ENCODE peak calls at places on chromosomes 16 and 17, in nine cellular contexts. W is CD8-positive, alpha-beta memory T cell; G is cardiac muscle cell; X is left ventricle myocardium inferior; O is Karpas-422; R is CD4-positive, CD25-positive, alpha-beta regulatory T cell; B is heart right ventricle; Y is uterus; A is psoas muscle. I is an unnamed sample.
A peak's percentile ranks its signal among the peaks of the same experiment; 100 is the strongest.

GRCh38 chr16:28917095-28917494 is 7.9 kb downstream of the RABEP2 start:
- DNase-seq in B (no peak), Y (no peak), X (no peak), A (no peak), G (no peak), R (no peak), O (no peak), W (no peak), I (no peak)

GRCh38 chr17:60229189-60229802 is 79.5 kb downstream of the CA4 start:
- DNase-seq in O (peak; percentile 61), Y (no peak), X (no peak), A (no peak), G (peak; percentile 13), R (peak; percentile 41), B (no peak), W (no peak), I (no peak)

GRCh38 chr17:78678711-78679110 is 101.5 kb upstream of the DNAH17 start:
- DNase-seq in R (no peak), Y (no peak), G (no peak), A (no peak), X (no peak), O (no peak), W (no peak), B (no peak), I (no peak)

GRCh38 chr16:19757762-19758595 is 39.9 kb downstream of the IQCK start:
- DNase-seq in X (no peak), O (no peak), Y (no peak), R (no peak), G (peak; percentile 60), B (no peak), A (no peak), W (no peak), I (no peak)

GRCh38 chr17:51435171-51435552 is 174.8 kb downstream of the UTP18 start:
- DNase-seq in Y (no peak), O (no peak), R (peak; percentile 71), X (no peak), B (no peak), A (no peak), G (no peak), W (no peak), I (no peak)

GRCh38 chr17:59505610-59506276 is 59.7 kb upstream of the DHX40 start:
- DNase-seq in G (no peak), Y (no peak), A (no peak), R (no peak), O (no peak), B (no peak), W (no peak), X (no peak), I (no peak)

GRCh38 chr17:35460354-35460851 is 11.8 kb upstream of the SLFN13 start:
- DNase-seq in R (peak; percentile 78), W (peak; percentile 52), X (peak; percentile 25), G (no peak), A (peak; percentile 55), O (peak; percentile 71), B (peak; percentile 23), Y (peak; percentile 17), I (no peak)

GRCh38 chr16:72066747-72067146 is 3.7 kb downstream of the HPR start:
- DNase-seq in R (peak; percentile 46), X (no peak), W (no peak), A (no peak), O (peak; percentile 68), Y (no peak), B (no peak), G (peak; percentile 64), I (no peak)

GRCh38 chr17:62631086-62631935 is 3.8 kb downstream of the MRC2 start:
- DNase-seq in R (no peak), Y (no peak), G (no peak), A (no peak), O (peak; percentile 36), X (no peak), W (no peak), B (no peak), I (peak; percentile 58)

GRCh38 chr17:60442271-60443201 is 20.2 kb downstream of the CHCT1 start:
- DNase-seq in Y (no peak), G (peak; percentile 42), O (no peak), R (no peak), B (no peak), A (no peak), W (no peak), X (no peak), I (no peak)

GRCh38 chr17:65438708-65439294 is 122.6 kb downstream of the AXIN2 start:
- DNase-seq in R (no peak), W (no peak), B (no peak), X (no peak), A (no peak), Y (no peak), G (no peak), O (no peak), I (no peak)

GRCh38 chr17:73553311-73553710 is 90.9 kb downstream of the SDK2 start:
- DNase-seq in W (no peak), O (no peak), B (no peak), A (no peak), X (no peak), R (no peak), Y (no peak), G (no peak), I (no peak)

GRCh38 chr17:15649861-15650391 is 30.4 kb upstream of the FBXW10B start:
- DNase-seq in R (no peak), X (no peak), O (peak; percentile 32), Y (peak; percentile 61), W (no peak), B (no peak), A (no peak), G (peak; percentile 43), I (peak; percentile 80)

GRCh38 chr17:75124041-75124818 is 7.3 kb downstream of the NT5C start:
- DNase-seq in A (peak; percentile 63), X (peak; percentile 52), B (peak; percentile 50), O (no peak), R (peak; percentile 90), W (no peak), Y (peak; percentile 57), G (peak; percentile 78), I (no peak)

GRCh38 chr17:6066183-6066948 is 3.8 kb upstream of the WSCD1 start:
- DNase-seq in X (no peak), R (no peak), A (peak; percentile 11), Y (no peak), W (no peak), O (no peak), G (no peak), B (no peak), I (no peak)

GRCh38 chr16:17101646-17102045 is 369.1 kb downstream of the XYLT1 start:
- DNase-seq in W (no peak), O (peak; percentile 71), G (no peak), B (no peak), A (no peak), Y (no peak), R (peak; percentile 25), X (no peak), I (no peak)

GRCh38 chr16:84045001-84045817 is 2.6 kb upstream of the SLC38A8 start:
- DNase-seq in B (no peak), G (no peak), O (no peak), Y (no peak), X (no peak), R (no peak), A (peak; percentile 44), W (no peak), I (no peak)

GRCh38 chr17:82819015-82819414 is 20.8 kb downstream of the ZNF750 start:
- DNase-seq in A (no peak), Y (no peak), G (no peak), X (no peak), W (no peak), O (no peak), R (no peak), B (no peak), I (no peak)

GRCh38 chr16:29756654-29757053 is 10.9 kb upstream of the C16orf54 start:
- DNase-seq in W (no peak), R (no peak), G (peak; percentile 36), B (no peak), Y (no peak), X (no peak), A (no peak), O (no peak), I (no peak)

GRCh38 chr17:49071106-49071505 is 61.5 kb upstream of the B4GALNT2 start:
- DNase-seq in Y (no peak), A (no peak), X (no peak), R (no peak), B (no peak), W (no peak), G (peak; percentile 36), O (no peak), I (no peak)

GRCh38 chr16:87203060-87203656 is 114.0 kb downstream of the C16orf95 start:
- DNase-seq in W (peak; percentile 7), B (peak; percentile 67), G (peak; percentile 86), Y (no peak), A (peak; percentile 60), X (peak; percentile 51), O (peak; percentile 85), R (peak; percentile 58), I (no peak)

GRCh38 chr17:41167561-41167960 is 460 bp downstream of the KRTAP4-3 start:
- DNase-seq in B (no peak), Y (no peak), W (no peak), A (no peak), R (no peak), X (no peak), O (no peak), G (no peak), I (no peak)

GRCh38 chr16:69402448-69402847 is 16.6 kb upstream of the TERF2 start:
- DNase-seq in W (no peak), O (peak; percentile 58), A (no peak), X (no peak), B (no peak), Y (no peak), R (no peak), G (no peak), I (no peak)
- H3K4me1 ChIP-seq in W (no peaks in the 10 kb centered on the region), O (peaks cover 13% of the 10 kb centered on the region), A (peaks cover 15% of the 10 kb centered on the region), X (peaks cover 44% of the 10 kb centered on the region), B (peaks cover 6% of the 10 kb centered on the region), Y (peaks cover 9% of the 10 kb centered on the region), R (no peaks in the 10 kb centered on the region), G (peaks cover 16% of the 10 kb centered on the region), I (peaks cover 15% of the 10 kb centered on the region)

GRCh38 chr17:3888343-3889171 is 4.3 kb downstream of the CAMKK1 start:
- DNase-seq in Y (peak; percentile 96), W (no peak), B (peak; percentile 72), O (no peak), R (no peak), G (peak; percentile 94), A (peak; percentile 90), X (peak; percentile 78), I (peak; percentile 97)
- H3K4me1 ChIP-seq in Y (peaks cover 41% of the 10 kb centered on the region), W (peaks cover 35% of the 10 kb centered on the region), B (peaks cover 21% of the 10 kb centered on the region), O (peaks cover 34% of the 10 kb centered on the region), R (peaks cover 39% of the 10 kb centered on the region), G (peaks cover 9% of the 10 kb centered on the region), A (peaks cover 15% of the 10 kb centered on the region), X (peaks cover 82% of the 10 kb centered on the region), I (peaks cover 64% of the 10 kb centered on the region)

GRCh38 chr17:81494984-81495383 is 17.6 kb downstream of the ACTG1 start:
- DNase-seq in X (no peak), O (peak; percentile 73), G (no peak), R (peak; percentile 43), W (no peak), Y (no peak), A (no peak), B (peak; percentile 1), I (no peak)
- H3K4me1 ChIP-seq in X (peaks cover 9% of the 10 kb centered on the region), O (peaks cover 5% of the 10 kb centered on the region), G (no peaks in the 10 kb centered on the region), R (no peaks in the 10 kb centered on the region), W (no peaks in the 10 kb centered on the region), Y (no peaks in the 10 kb centered on the region), A (no peaks in the 10 kb centered on the region), B (no peaks in the 10 kb centered on the region), I (no peaks in the 10 kb centered on the region)

DNA sequence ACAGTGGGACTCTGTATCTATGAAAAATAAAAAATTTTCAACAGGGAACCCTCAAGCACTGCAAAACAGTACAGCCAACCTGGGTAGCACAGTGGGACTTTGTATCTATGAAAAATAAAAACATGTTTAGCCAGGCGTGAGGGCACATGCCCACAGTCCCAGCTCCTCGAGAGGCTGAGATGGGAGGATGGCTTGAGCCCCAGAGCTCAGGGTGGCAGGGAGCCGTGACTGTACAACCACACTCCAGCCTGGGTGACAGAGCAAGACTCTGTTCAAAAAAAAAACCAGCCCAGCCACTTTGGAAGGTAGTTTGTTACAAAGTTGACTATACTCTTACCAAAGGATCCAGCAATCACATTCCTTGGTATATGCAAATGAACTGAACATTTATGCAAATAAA is 5.3 kb downstream of the RPH3AL start:
- DNase-seq in R (no peak), A (no peak), O (no peak), Y (no peak), G (no peak), X (no peak), B (no peak), W (no peak), I (no peak)
- H3K4me1 ChIP-seq in R (no peaks in the 10 kb centered on the region), A (peaks cover 3% of the 10 kb centered on the region), O (no peaks in the 10 kb centered on the region), Y (no peaks in the 10 kb centered on the region), G (peaks cover 20% of the 10 kb centered on the region), X (peaks cover 48% of the 10 kb centered on the region), B (peaks cover 21% of the 10 kb centered on the region), W (no peaks in the 10 kb centered on the region), I (no peaks in the 10 kb centered on the region)

I was measured in sigmoid colon.